ENCODE peak calls at places on chromosomes 2 and 18, in seven cellular contexts. M is anterior cingulate cortex; I is stimulated activated CD4-positive, alpha-beta T cell treated with anti-CD3 and anti-CD28 coated beads, Interleukin-2, amount 100 ng/mL, for 24 hours; A is activated CD8-positive, alpha-beta memory T cell treated with anti-CD3 and anti-CD28 coated beads, Interleukin-2, amount 10 ng/mL, durations not matched to agents 7 days and 5 days; U is HCT116; N is BJ; P is right cardiac atrium. Q is an unnamed sample.

GRCh38 chr18:45169610-45170009 is 445.7 kb upstream of the SLC14A2 start:
- DNase-seq in M (no peak), I (no peak), A (no peak), U (no peak), N (peak; percentile 70), P (peak; percentile 70), Q (no peak)

GRCh38 chr2:223669453-223670225 is 67.5 kb upstream of the SCG2 start:
- DNase-seq in M (no peak), I (no peak), A (no peak), U (no peak), N (no peak), P (no peak), Q (no peak)

GRCh38 chr2:168030862-168031624 is 216.4 kb downstream of the STK39 start:
- DNase-seq in M (no peak), I (no peak), A (no peak), U (no peak), N (peak; percentile 21), P (no peak), Q (no peak)

GRCh38 chr2:43298496-43298895 is 72.1 kb upstream of the ZFP36L2 start:
- DNase-seq in M (no peak), I (no peak), A (no peak), U (no peak), N (no peak), P (no peak), Q (no peak)

GRCh38 chr18:35406666-35407065 is 29.5 kb upstream of the ZNF396 start:
- DNase-seq in M (no peak), I (no peak), A (no peak), U (no peak), N (no peak), P (no peak), Q (no peak)

GRCh38 chr18:58347135-58347534 is 281.8 kb downstream of the ALPK2 start:
- DNase-seq in M (no peak), I (no peak), A (no peak), U (no peak), N (no peak), P (no peak), Q (no peak)

GRCh38 chr2:30820381-30821055 is 13.3 kb upstream of the CAPN13 start:
- DNase-seq in M (no peak), I (no peak), A (no peak), U (no peak), N (no peak), P (no peak), Q (no peak)

GRCh38 chr18:35695803-35696202 is 114.3 kb downstream of the GALNT1 start:
- DNase-seq in M (peak; percentile 28), I (no peak), A (no peak), U (no peak), N (no peak), P (peak; percentile 80), Q (no peak)

GRCh38 chr2:240905176-240905781 is 857 bp upstream of the CROCC2 start:
- DNase-seq in M (no peak), I (no peak), A (no peak), U (no peak), N (no peak), P (peak; percentile 4), Q (peak; percentile 78)

GRCh38 chr2:55460562-55460961 is 40.9 kb upstream of the CCDC88A start:
- DNase-seq in M (no peak), I (no peak), A (no peak), U (no peak), N (no peak), P (no peak), Q (no peak)

GRCh38 chr18:53797998-53798397 is 426.5 kb downstream of the MBD2 start:
- DNase-seq in M (no peak), I (no peak), A (no peak), U (no peak), N (no peak), P (no peak), Q (no peak)

GRCh38 chr18:24185805-24186204 is 46.9 kb downstream of the CABYR start:
- DNase-seq in M (no peak), I (no peak), A (no peak), U (no peak), N (no peak), P (no peak), Q (no peak)

GRCh38 chr2:217289909-217290283 is 430.0 kb upstream of the TNP1 start:
- DNase-seq in M (no peak), I (no peak), A (no peak), U (no peak), N (peak; percentile 22), P (no peak), Q (no peak)

GRCh38 chr2:49914281-49914680 is 760.0 kb upstream of the FSHR start:
- DNase-seq in M (no peak), I (no peak), A (no peak), U (no peak), N (no peak), P (no peak), Q (no peak)

GRCh38 chr2:100780203-100781008 is 39.5 kb upstream of the NPAS2 start:
- DNase-seq in M (no peak), I (no peak), A (no peak), U (peak; percentile 29), N (no peak), P (no peak), Q (peak; percentile 64)

GRCh38 chr2:105789745-105790466 is 45.2 kb downstream of the NCK2 start:
- DNase-seq in M (no peak), I (peak; percentile 60), A (peak; percentile 92), U (no peak), N (peak; percentile 37), P (no peak), Q (no peak)

GRCh38 chr2:98911376-98912154 is 24.5 kb downstream of the CRACDL start:
- DNase-seq in M (no peak), I (no peak), A (peak; percentile 74), U (no peak), N (no peak), P (no peak), Q (peak; percentile 30)

GRCh38 chr2:71467180-71467815 is 13.9 kb downstream of the DYSF start:
- DNase-seq in M (no peak), I (no peak), A (no peak), U (no peak), N (no peak), P (no peak), Q (no peak)

GRCh38 chr2:155205201-155205600 is 506.7 kb downstream of the KCNJ3 start:
- DNase-seq in M (no peak), I (no peak), A (no peak), U (no peak), N (no peak), P (no peak), Q (no peak)

GRCh38 chr2:14654733-14655346 is 22.3 kb downstream of the LRATD1 start:
- DNase-seq in M (no peak), I (no peak), A (no peak), U (no peak), N (no peak), P (no peak), Q (no peak)

GRCh38 chr2:239751719-239752355 is 273.3 kb downstream of the NDUFA10 start:
- DNase-seq in M (no peak), I (peak; percentile 41), A (no peak), U (no peak), N (no peak), P (no peak), Q (peak; percentile 85)

GRCh38 chr2:214310319-214310718 is 100.5 kb upstream of the VWC2L start:
- DNase-seq in M (no peak), I (no peak), A (no peak), U (no peak), N (no peak), P (no peak), Q (no peak)

GRCh38 chr2:181281206-181281832 is 175.9 kb upstream of the ITGA4 start:
- DNase-seq in M (no peak), I (no peak), A (no peak), U (no peak), N (no peak), P (no peak), Q (no peak)

GRCh38 chr2:232328038-232328435 is 50.5 kb upstream of the ALPP start:
- DNase-seq in M (no peak), I (no peak), A (no peak), U (no peak), N (no peak), P (no peak), Q (peak; percentile 41)

GRCh38 chr2:178279142-178279541 is 84.8 kb downstream of the OSBPL6 start:
- DNase-seq in M (no peak), I (no peak), A (no peak), U (no peak), N (peak; percentile 71), P (no peak), Q (no peak)

GRCh38 chr2:191660575-191660974 is 17.4 kb upstream of the NABP1 start:
- DNase-seq in M (no peak), I (no peak), A (no peak), U (no peak), N (no peak), P (no peak), Q (no peak)

GRCh38 chr2:86193901-86194567 is 1.2 kb downstream of the IMMT start:
- DNase-seq in M (no peak), I (no peak), A (no peak), U (no peak), N (no peak), P (no peak), Q (no peak)

GRCh38 chr2:18169121-18169786 is 290.8 kb downstream of the KCNS3 start:
- DNase-seq in M (no peak), I (no peak), A (no peak), U (no peak), N (no peak), P (no peak), Q (no peak)

GRCh38 chr2:237731663-237732062 is 66.9 kb upstream of the RBM44 start:
- DNase-seq in M (no peak), I (peak; percentile 49), A (peak; percentile 68), U (peak; percentile 23), N (no peak), P (no peak), Q (peak; percentile 80)

GRCh38 chr2:122096788-122097187 is 341.3 kb downstream of the TSN start:
- DNase-seq in M (no peak), I (no peak), A (no peak), U (no peak), N (no peak), P (no peak), Q (no peak)

GRCh38 chr2:88165604-88166003 is 4.5 kb upstream of the THNSL2 start:
- DNase-seq in M (no peak), I (no peak), A (no peak), U (no peak), N (no peak), P (no peak), Q (no peak)

GRCh38 chr18:11412790-11413189 is 196.6 kb upstream of the SLC35G4 start:
- DNase-seq in M (no peak), I (no peak), A (no peak), U (no peak), N (no peak), P (no peak), Q (no peak)

GRCh38 chr2:238636269-238637073 is 209.7 kb downstream of the ASB1 start:
- DNase-seq in M (no peak), I (no peak), A (peak; percentile 14), U (no peak), N (peak; percentile 92), P (no peak), Q (no peak)

GRCh38 chr18:30163573-30163972 is 879.0 kb downstream of the DSC3 start:
- DNase-seq in M (no peak), I (no peak), A (no peak), U (no peak), N (no peak), P (no peak), Q (no peak)

GRCh38 chr2:42101641-42102605 is 54.1 kb downstream of the PKDCC start:
- DNase-seq in M (no peak), I (peak; percentile 84), A (peak; percentile 90), U (no peak), N (peak; percentile 71), P (peak; percentile 57), Q (peak; percentile 90)

GRCh38 chr2:239361311-239361642 is 39.5 kb downstream of the HDAC4 start:
- DNase-seq in M (no peak), I (no peak), A (no peak), U (no peak), N (no peak), P (no peak), Q (no peak)

GRCh38 chr2:46181789-46182530 is 115.2 kb upstream of the EPAS1 start:
- DNase-seq in M (no peak), I (no peak), A (no peak), U (no peak), N (no peak), P (no peak), Q (no peak)

Q was measured in kidney.